ENCODE peak calls at places on chromosomes 11 and 22, in five cellular contexts. One of them, this sample, is unnamed.

GRCh38 chr22:40766956-40767355 is 52.2 kb downstream of the SLC25A17 start:
- DNase-seq in H1: no peak
- DNase-seq in spleen: no peak
- DNase-seq in tibial nerve: no peak
- DNase-seq in esophagus squamous epithelium: no peak
- DNase-seq in this sample: no peak

GRCh38 chr11:27663294-27663693 is 37.0 kb downstream of the BDNF start:
- DNase-seq in H1: no peak
- DNase-seq in spleen: no peak
- DNase-seq in tibial nerve: no peak
- DNase-seq in esophagus squamous epithelium: no peak
- DNase-seq in this sample: no peak

GRCh38 chr11:6391548-6392134 is 1.4 kb downstream of the SMPD1 start:
- DNase-seq in H1: no peak
- DNase-seq in spleen: peak
- DNase-seq in tibial nerve: no peak
- DNase-seq in esophagus squamous epithelium: no peak
- DNase-seq in this sample: no peak

GRCh38 chr11:35990170-35990569 is 46.3 kb downstream of the LDLRAD3 start:
- DNase-seq in H1: no peak
- DNase-seq in spleen: no peak
- DNase-seq in tibial nerve: no peak
- DNase-seq in esophagus squamous epithelium: no peak
- DNase-seq in this sample: no peak

GRCh38 chr11:35035894-35036408 is 103.0 kb upstream of the CD44 start:
- DNase-seq in H1: no peak
- DNase-seq in spleen: no peak
- DNase-seq in tibial nerve: no peak
- DNase-seq in esophagus squamous epithelium: no peak
- DNase-seq in this sample: no peak

GRCh38 chr11:46916669-46917108 is 1.7 kb downstream of the LRP4 start:
- DNase-seq in H1: peak
- DNase-seq in spleen: no peak
- DNase-seq in tibial nerve: no peak
- DNase-seq in esophagus squamous epithelium: no peak
- DNase-seq in this sample: peak

GRCh38 chr11:121236115-121237001 is 56.2 kb upstream of the SC5D start:
- DNase-seq in H1: no peak
- DNase-seq in spleen: no peak
- DNase-seq in tibial nerve: no peak
- DNase-seq in esophagus squamous epithelium: no peak
- DNase-seq in this sample: no peak

GRCh38 chr11:32231909-32232493 is 141.1 kb downstream of the RCN1 start:
- DNase-seq in H1: peak
- DNase-seq in spleen: no peak
- DNase-seq in tibial nerve: no peak
- DNase-seq in esophagus squamous epithelium: no peak
- DNase-seq in this sample: no peak

GRCh38 chr11:125207866-125208425 is 43.4 kb downstream of the PKNOX2 start:
- DNase-seq in H1: no peak
- DNase-seq in spleen: no peak
- DNase-seq in tibial nerve: no peak
- DNase-seq in esophagus squamous epithelium: no peak
- DNase-seq in this sample: no peak

GRCh38 chr11:133239530-133239929 is 292.8 kb downstream of the OPCML start:
- DNase-seq in H1: no peak
- DNase-seq in spleen: no peak
- DNase-seq in tibial nerve: no peak
- DNase-seq in esophagus squamous epithelium: no peak
- DNase-seq in this sample: no peak

GRCh38 chr11:35918716-35919115 is 25.1 kb upstream of the LDLRAD3 start:
- DNase-seq in H1: no peak
- DNase-seq in spleen: no peak
- DNase-seq in tibial nerve: no peak
- DNase-seq in esophagus squamous epithelium: no peak
- DNase-seq in this sample: no peak

GRCh38 chr11:393219-394033 is 583 bp upstream of the PKP3 start:
- DNase-seq in H1: no peak
- DNase-seq in spleen: no peak
- DNase-seq in tibial nerve: no peak
- DNase-seq in esophagus squamous epithelium: no peak
- DNase-seq in this sample: peak

GRCh38 chr11:93116641-93117577 is 80.9 kb downstream of the SLC36A4 start:
- DNase-seq in H1: peak
- DNase-seq in spleen: no peak
- DNase-seq in tibial nerve: no peak
- DNase-seq in esophagus squamous epithelium: no peak
- DNase-seq in this sample: no peak

GRCh38 chr11:326842-327580 is 6.4 kb upstream of the IFITM3 start:
- DNase-seq in H1: no peak
- DNase-seq in spleen: peak
- DNase-seq in tibial nerve: peak
- DNase-seq in esophagus squamous epithelium: no peak
- DNase-seq in this sample: peak

GRCh38 chr11:45163956-45164575 is 17.6 kb downstream of the PRDM11 start:
- DNase-seq in H1: no peak
- DNase-seq in spleen: peak
- DNase-seq in tibial nerve: no peak
- DNase-seq in esophagus squamous epithelium: no peak
- DNase-seq in this sample: peak

GRCh38 chr22:46045459-46046298 is 68.7 kb upstream of the WNT7B start:
- DNase-seq in H1: no peak
- DNase-seq in spleen: peak
- DNase-seq in tibial nerve: peak
- DNase-seq in esophagus squamous epithelium: no peak
- DNase-seq in this sample: peak
- TF ChIP-seq POLR2A in H1: no peak
- TF ChIP-seq POLR2A in spleen: no peak
- TF ChIP-seq POLR2A in tibial nerve: peak
- TF ChIP-seq POLR2A in esophagus squamous epithelium: no peak
- TF ChIP-seq POLR2A in this sample: peak

DNA sequence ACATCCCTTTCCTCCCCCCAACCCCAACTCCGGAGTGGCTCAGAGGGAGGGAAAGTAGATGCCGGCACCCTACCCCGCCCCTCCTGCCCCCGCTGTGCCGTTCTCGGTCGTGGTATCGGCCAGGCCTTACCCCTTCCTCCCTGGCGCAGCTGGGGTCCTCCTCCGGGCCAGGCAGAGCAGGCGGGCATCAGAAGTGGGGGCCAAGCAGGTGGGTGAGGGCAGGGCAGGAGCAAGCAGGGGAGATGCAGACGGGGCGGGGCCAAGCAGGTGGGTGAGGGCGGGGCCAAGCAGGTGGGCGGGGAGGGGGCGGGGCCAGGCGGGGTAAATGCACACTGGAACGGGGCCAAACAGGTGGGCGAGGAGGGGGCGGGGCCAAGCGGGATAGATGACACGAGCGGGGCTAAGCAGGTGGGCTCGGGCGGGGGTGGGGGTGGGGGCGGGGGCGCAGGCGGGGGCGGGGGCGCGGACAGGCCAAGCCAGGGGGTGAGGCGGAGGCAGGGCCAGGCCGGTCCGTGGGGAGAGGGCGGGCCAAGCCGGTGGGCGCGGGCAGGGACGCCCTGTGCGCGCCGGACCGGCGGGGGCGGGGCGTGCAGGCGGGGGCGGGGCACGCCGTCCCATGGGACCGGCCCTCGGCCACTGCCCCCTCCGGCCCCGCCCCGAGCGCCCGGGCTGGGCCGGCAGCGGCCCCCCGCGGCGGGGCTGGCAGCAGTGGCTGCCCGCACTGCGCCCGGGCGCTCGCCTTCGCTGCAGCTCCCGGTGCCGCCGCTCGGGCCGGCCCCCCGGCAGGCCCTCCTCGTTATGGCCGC is at the start of the genes KCNQ1 and TRPM5:
- DNase-seq in H1: peak
- DNase-seq in spleen: peak
- DNase-seq in tibial nerve: no peak
- DNase-seq in esophagus squamous epithelium: no peak
- DNase-seq in this sample: peak
- TF ChIP-seq POLR2A in H1: no peak
- TF ChIP-seq POLR2A in spleen: peak
- TF ChIP-seq POLR2A in tibial nerve: peak
- TF ChIP-seq POLR2A in esophagus squamous epithelium: peak
- TF ChIP-seq POLR2A in this sample: no peak

GRCh38 chr22:20587206-20587958 is 80.0 kb downstream of the MED15 start:
- DNase-seq in H1: no peak
- DNase-seq in spleen: peak
- DNase-seq in tibial nerve: no peak
- DNase-seq in esophagus squamous epithelium: no peak
- DNase-seq in this sample: no peak

GRCh38 chr22:20588843-20589581 is 81.6 kb downstream of the MED15 start:
- DNase-seq in H1: no peak
- DNase-seq in spleen: no peak
- DNase-seq in tibial nerve: no peak
- DNase-seq in esophagus squamous epithelium: no peak
- DNase-seq in this sample: no peak

GRCh38 chr22:20589614-20590476 is 82.4 kb downstream of the MED15 start:
- DNase-seq in H1: peak
- DNase-seq in spleen: peak
- DNase-seq in tibial nerve: no peak
- DNase-seq in esophagus squamous epithelium: no peak
- DNase-seq in this sample: no peak

GRCh38 chr22:20586403-20586745 is 79.0 kb downstream of the MED15 start:
- DNase-seq in H1: no peak
- DNase-seq in spleen: peak
- DNase-seq in tibial nerve: no peak
- DNase-seq in esophagus squamous epithelium: no peak
- DNase-seq in this sample: no peak

GRCh38 chr22:20588092-20588842 is 80.9 kb downstream of the MED15 start:
- DNase-seq in H1: no peak
- DNase-seq in spleen: peak
- DNase-seq in tibial nerve: no peak
- DNase-seq in esophagus squamous epithelium: no peak
- DNase-seq in this sample: no peak
- TF ChIP-seq POLR2A in H1: no peak
- TF ChIP-seq POLR2A in spleen: no peak
- TF ChIP-seq POLR2A in tibial nerve: no peak
- TF ChIP-seq POLR2A in esophagus squamous epithelium: no peak
- TF ChIP-seq POLR2A in this sample: no peak

DNA sequence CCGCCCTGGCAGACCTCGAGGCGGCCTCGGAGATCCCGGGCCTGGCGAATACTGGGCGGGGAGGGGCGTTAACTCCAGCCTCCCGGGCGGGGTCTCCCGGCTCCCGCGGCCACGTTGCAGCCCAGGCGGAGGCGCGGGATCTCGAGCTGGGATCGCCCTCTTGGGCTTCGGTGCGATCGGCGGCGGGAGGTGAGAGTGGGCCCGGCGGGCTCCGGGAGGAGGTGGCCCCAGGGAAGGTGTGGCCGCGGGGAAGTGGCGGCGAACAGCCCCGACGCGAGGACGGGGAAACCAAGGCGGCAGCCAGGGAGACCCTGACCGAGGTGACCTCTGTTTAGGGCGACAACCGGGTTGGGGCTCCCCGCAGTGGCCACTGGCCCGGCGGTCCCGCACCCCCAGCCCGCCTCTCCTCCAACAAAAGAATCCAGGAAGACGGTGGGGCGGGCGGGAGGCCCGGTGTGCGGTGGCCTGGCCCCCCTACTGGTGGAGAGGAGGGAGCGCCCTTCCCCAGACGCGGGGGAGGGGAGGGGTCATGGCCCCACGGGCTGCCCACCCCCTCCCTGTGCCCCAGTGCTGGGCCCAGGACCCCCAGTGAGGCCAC is at the start of gene PHETA2:
- DNase-seq in H1: peak
- DNase-seq in spleen: peak
- DNase-seq in tibial nerve: no peak
- DNase-seq in esophagus squamous epithelium: no peak
- DNase-seq in this sample: peak
- TF ChIP-seq POLR2A in H1: peak
- TF ChIP-seq POLR2A in spleen: no peak
- TF ChIP-seq POLR2A in tibial nerve: no peak
- TF ChIP-seq POLR2A in esophagus squamous epithelium: no peak
- TF ChIP-seq POLR2A in this sample: peak